ENCODE peak calls at places on chromosomes 13 and 19, in eight cellular contexts. N is ACHN, U is AG08395, M is iPS-NIHi11, W is WERI-Rb-1, L is NCI-H1436, T is ascending aorta, H is amygdala. K is an unnamed sample.

GRCh38 chr13:29679357-29680050 is 84.0 kb upstream of the SLC7A1 start:
- DNase-seq in N (no peak), U (no peak), M (no peak), W (no peak), L (no peak), T (no peak), H (no peak), K (no peak)

GRCh38 chr13:103046676-103047075 is 19.5 kb downstream of the SLC10A2 start:
- DNase-seq in N (no peak), U (no peak), M (no peak), W (no peak), L (no peak), T (no peak), H (no peak), K (no peak)

GRCh38 chr13:75904012-75904411 is 267.9 kb downstream of the LMO7 start:
- DNase-seq in N (no peak), U (no peak), M (no peak), W (no peak), L (no peak), T (no peak), H (no peak), K (no peak)

GRCh38 chr19:17302391-17303166 is 646 bp downstream of the ABHD8 start:
- DNase-seq in N (no peak), U (no peak), M (no peak), W (no peak), L (no peak), T (no peak), H (peak), K (no peak)

GRCh38 chr19:2389594-2389993 is 29.5 kb downstream of the TMPRSS9 start:
- DNase-seq in N (no peak), U (no peak), M (no peak), W (no peak), L (no peak), T (no peak), H (no peak), K (no peak)

GRCh38 chr13:106566682-106567420 is 1.1 kb downstream of the ARGLU1 start:
- DNase-seq in N (peak), U (peak), M (peak), W (peak), L (peak), T (peak), H (peak), K (peak)

GRCh38 chr19:37980419-37980975 is 73.5 kb downstream of the SIPA1L3 start:
- DNase-seq in N (peak), U (no peak), M (no peak), W (no peak), L (no peak), T (no peak), H (no peak), K (no peak)

GRCh38 chr13:36057041-36057440 is 74.1 kb downstream of the DCLK1 start:
- DNase-seq in N (peak), U (peak), M (peak), W (no peak), L (no peak), T (no peak), H (no peak), K (peak)

GRCh38 chr13:41765020-41765419 is 195.9 kb downstream of the VWA8 start:
- DNase-seq in N (no peak), U (no peak), M (no peak), W (no peak), L (no peak), T (no peak), H (no peak), K (no peak)

GRCh38 chr13:59356607-59357006 is 807.1 kb downstream of the DIAPH3 start:
- DNase-seq in N (no peak), U (no peak), M (no peak), W (no peak), L (no peak), T (no peak), H (no peak), K (peak)

GRCh38 chr19:3142292-3142670 is 6.4 kb downstream of the GNA15 start:
- DNase-seq in N (peak), U (peak), M (no peak), W (no peak), L (no peak), T (no peak), H (no peak), K (peak)

GRCh38 chr19:5718579-5719273 is 1.2 kb downstream of the LONP1 start:
- DNase-seq in N (peak), U (peak), M (no peak), W (no peak), L (peak), T (no peak), H (no peak), K (peak)

GRCh38 chr19:30358821-30359580 is 13.2 kb upstream of the ZNF536 start:
- DNase-seq in N (no peak), U (no peak), M (no peak), W (no peak), L (no peak), T (no peak), H (no peak), K (no peak)

GRCh38 chr19:30923096-30923495 is 426.1 kb downstream of the TSHZ3 start:
- DNase-seq in N (no peak), U (no peak), M (no peak), W (no peak), L (no peak), T (no peak), H (no peak), K (no peak)

GRCh38 chr13:103471896-103472295 is 405.7 kb upstream of the SLC10A2 start:
- DNase-seq in N (no peak), U (no peak), M (no peak), W (no peak), L (no peak), T (no peak), H (no peak), K (no peak)

GRCh38 chr19:3954107-3954506 is 16.8 kb downstream of the DAPK3 start:
- DNase-seq in N (no peak), U (no peak), M (peak), W (no peak), L (no peak), T (no peak), H (no peak), K (no peak)

GRCh38 chr13:46492946-46493345 is 60.0 kb upstream of the LRCH1 start:
- DNase-seq in N (peak), U (peak), M (peak), W (no peak), L (no peak), T (no peak), H (no peak), K (peak)

GRCh38 chr13:99528547-99528946 is 27.3 kb downstream of the TM9SF2 start:
- DNase-seq in N (peak), U (no peak), M (peak), W (peak), L (peak), T (no peak), H (no peak), K (peak)

GRCh38 chr13:33206425-33206824 is 79.1 kb downstream of the STARD13 start:
- DNase-seq in N (no peak), U (peak), M (no peak), W (no peak), L (no peak), T (no peak), H (no peak), K (no peak)

GRCh38 chr13:91375119-91375729 is 23.2 kb upstream of the GPC5 start:
- DNase-seq in N (peak), U (peak), M (peak), W (no peak), L (no peak), T (no peak), H (no peak), K (peak)

GRCh38 chr13:76725211-76725610 is 161.0 kb downstream of the KCTD12 start:
- DNase-seq in N (no peak), U (peak), M (no peak), W (no peak), L (no peak), T (no peak), H (no peak), K (no peak)

GRCh38 chr19:35211545-35212230 is 16.9 kb downstream of the FAM187B start:
- DNase-seq in N (no peak), U (no peak), M (no peak), W (no peak), L (no peak), T (peak), H (no peak), K (no peak)

GRCh38 chr13:97018029-97018819 is 23.9 kb upstream of the OXGR1 start:
- DNase-seq in N (peak), U (peak), M (peak), W (peak), L (peak), T (no peak), H (peak), K (peak)